ENCODE peak calls at places on chromosome 6, in nine cellular contexts. R is ELF-1, W is NCI-H2029 treated with DMSO at 0.1 percent for 48 hours, D is pancreas, P is globus pallidus, X is cardiac muscle cell, L is caudate nucleus, I is ACHN, T is lung. F is an unnamed sample.

GRCh38 chr6:149248688-149249369 is 68.7 kb upstream of the TAB2 start:
- DNase-seq in R (no peak), W (no peak), D (no peak), P (no peak), X (no peak), L (no peak), I (no peak), T (no peak), F (no peak)

GRCh38 chr6:145809785-145810184 is 4.8 kb downstream of the FBXO30 start:
- DNase-seq in R (no peak), W (no peak), D (no peak), P (no peak), X (peak), L (no peak), I (no peak), T (no peak), F (no peak)

GRCh38 chr6:157760137-157760536 is 62.9 kb upstream of the SNX9 start:
- DNase-seq in R (no peak), W (no peak), D (no peak), P (no peak), X (no peak), L (no peak), I (no peak), T (no peak), F (no peak)

GRCh38 chr6:139364302-139364981 is 10.0 kb downstream of the CITED2 start:
- DNase-seq in R (no peak), W (peak), D (no peak), P (peak), X (peak), L (peak), I (peak), T (no peak), F (no peak)

GRCh38 chr6:113607821-113608545 is 249.2 kb upstream of the MARCKS start:
- DNase-seq in R (no peak), W (no peak), D (no peak), P (no peak), X (no peak), L (no peak), I (no peak), T (no peak), F (no peak)

GRCh38 chr6:29685718-29686326 is 4.9 kb upstream of the ZFP57 start:
- DNase-seq in R (peak), W (no peak), D (no peak), P (peak), X (peak), L (peak), I (no peak), T (no peak), F (no peak)

GRCh38 chr6:148548065-148548748 is 198.6 kb upstream of the UST start:
- DNase-seq in R (no peak), W (no peak), D (no peak), P (peak), X (peak), L (peak), I (no peak), T (no peak), F (no peak)

GRCh38 chr6:133396225-133396624 is 155.1 kb downstream of the EYA4 start:
- DNase-seq in R (no peak), W (no peak), D (no peak), P (no peak), X (peak), L (no peak), I (no peak), T (no peak), F (no peak)

GRCh38 chr6:161462148-161462547 is 188.3 kb upstream of the AGPAT4 start:
- DNase-seq in R (no peak), W (no peak), D (no peak), P (no peak), X (no peak), L (no peak), I (peak), T (no peak), F (no peak)

GRCh38 chr6:4320860-4321259 is 185.5 kb upstream of the ECI2 start:
- DNase-seq in R (no peak), W (peak), D (no peak), P (no peak), X (peak), L (no peak), I (peak), T (no peak), F (no peak)

GRCh38 chr6:6851059-6851658 is 256.6 kb upstream of the RREB1 start:
- DNase-seq in R (peak), W (peak), D (peak), P (peak), X (peak), L (no peak), I (peak), T (peak), F (no peak)

GRCh38 chr6:13413466-13413862 is 73.9 kb downstream of the GFOD1 start:
- DNase-seq in R (no peak), W (no peak), D (peak), P (no peak), X (peak), L (no peak), I (no peak), T (no peak), F (no peak)

GRCh38 chr6:136593748-136594490 is 43.7 kb upstream of the MAP7 start:
- DNase-seq in R (peak), W (no peak), D (no peak), P (peak), X (peak), L (no peak), I (peak), T (peak), F (peak)

GRCh38 chr6:166423781-166424180 is 41.0 kb upstream of the MPC1 start:
- DNase-seq in R (no peak), W (no peak), D (no peak), P (peak), X (no peak), L (peak), I (no peak), T (no peak), F (no peak)

GRCh38 chr6:43753570-43754183 is 16.3 kb upstream of the VEGFA start:
- DNase-seq in R (no peak), W (no peak), D (no peak), P (no peak), X (no peak), L (no peak), I (no peak), T (no peak), F (no peak)

GRCh38 chr6:138430361-138431145 is 26.5 kb downstream of the HEBP2 start:
- DNase-seq in R (no peak), W (no peak), D (no peak), P (peak), X (no peak), L (peak), I (no peak), T (no peak), F (no peak)

GRCh38 chr6:27267865-27268444 is 20.5 kb downstream of the PRSS16 start:
- DNase-seq in R (peak), W (no peak), D (no peak), P (no peak), X (no peak), L (no peak), I (no peak), T (no peak), F (no peak)

GRCh38 chr6:26305097-26305841 is 59.7 kb upstream of the BTN3A2 start:
- DNase-seq in R (peak), W (no peak), D (no peak), P (peak), X (peak), L (peak), I (no peak), T (no peak), F (no peak)

GRCh38 chr6:38035478-38035877 is 216.0 kb downstream of the ZFAND3 start:
- DNase-seq in R (no peak), W (no peak), D (no peak), P (no peak), X (no peak), L (no peak), I (no peak), T (no peak), F (no peak)

GRCh38 chr6:27019651-27020552 is 227.6 kb upstream of the PRSS16 start:
- DNase-seq in R (peak), W (peak), D (peak), P (peak), X (peak), L (peak), I (peak), T (peak), F (peak)

GRCh38 chr6:42339991-42340401 is 111.7 kb downstream of the TRERF1 start:
- DNase-seq in R (no peak), W (no peak), D (no peak), P (no peak), X (no peak), L (no peak), I (no peak), T (no peak), F (no peak)

GRCh38 chr6:13486679-13487121 is 700 bp downstream of the GFOD1 start:
- DNase-seq in R (peak), W (peak), D (peak), P (peak), X (peak), L (peak), I (peak), T (peak), F (peak)

GRCh38 chr6:64694356-64694755 is 1012.7 kb downstream of the EYS start:
- DNase-seq in R (no peak), W (no peak), D (no peak), P (no peak), X (no peak), L (no peak), I (peak), T (no peak), F (no peak)

F was measured in stimulated activated CD8-positive, alpha-beta memory T cell treated with anti-CD3 and anti-CD28 coated beads, Interleukin-2, amount 100 ng/mL, for 48 hours.